ENCODE peak calls at places on chromosome 16, in four cellular contexts. B, U, E and L are unnamed samples.
A peak's percentile ranks its signal among the peaks of the same experiment; 100 is the strongest.

GRCh38 chr16:67538666-67539101 is 10.1 kb downstream of the RIPOR1 start:
- DNase-seq in E (no peak), U (peak; percentile 90), B (no peak), L (no peak)

GRCh38 chr16:12500771-12501170 is 302.9 kb downstream of the CPPED1 start:
- DNase-seq in U (no peak), B (no peak), E (peak; percentile 43), L (no peak)

GRCh38 chr16:5033256-5034166 is at the start of gene NAGPA:
- DNase-seq in U (peak; percentile 88), B (peak; percentile 89), E (peak; percentile 93), L (peak; percentile 79)

GRCh38 chr16:66728117-66728787 is 23.2 kb downstream of the DYNC1LI2 start:
- DNase-seq in B (peak; percentile 50), U (peak; percentile 80), E (peak; percentile 78), L (no peak)

GRCh38 chr16:81816793-81817210 is 37.7 kb downstream of the PLCG2 start:
- DNase-seq in B (no peak), E (no peak), U (no peak), L (no peak)

GRCh38 chr16:49622421-49623402 is 233.2 kb downstream of the ZNF423 start:
- DNase-seq in B (peak; percentile 7), U (no peak), E (no peak), L (no peak)

GRCh38 chr16:55539488-55539887 is 27.0 kb upstream of the CAPNS2 start:
- DNase-seq in B (no peak), U (peak; percentile 20), E (no peak), L (no peak)

GRCh38 chr16:86573646-86574508 is 4.5 kb upstream of the FOXL1 start:
- DNase-seq in U (no peak), E (no peak), B (no peak), L (no peak)

GRCh38 chr16:67100569-67101300 is 9.0 kb upstream of the PHAF1 start:
- DNase-seq in U (peak; percentile 53), B (no peak), E (peak; percentile 30), L (no peak)

GRCh38 chr16:66923247-66923851 is 2.0 kb downstream of the RRAD start:
- DNase-seq in B (peak; percentile 67), U (peak; percentile 83), E (no peak), L (no peak)

GRCh38 chr16:79283578-79283977 is 317.0 kb downstream of the MAF start:
- DNase-seq in U (no peak), E (no peak), B (no peak), L (no peak)

GRCh38 chr16:4194661-4195060 is 47.2 kb downstream of the SRL start:
- DNase-seq in U (no peak), B (no peak), E (no peak), L (no peak)

GRCh38 chr16:66695474-66695934 is 1.0 kb downstream of the CMTM4 start:
- DNase-seq in U (no peak), B (no peak), E (no peak), L (no peak)

GRCh38 chr16:67252806-67253497 is 4.2 kb downstream of the SLC9A5 start:
- DNase-seq in E (no peak), B (no peak), U (no peak), L (no peak)

GRCh38 chr16:1288813-1289479 is 20.5 kb upstream of the UBE2I start:
- DNase-seq in E (peak; percentile 43), U (no peak), B (no peak), L (no peak)

GRCh38 chr16:51636913-51637743 is 486.1 kb upstream of the SALL1 start:
- DNase-seq in E (no peak), U (peak; percentile 10), B (no peak), L (peak; percentile 91)

GRCh38 chr16:85641776-85642176 is 28.7 kb downstream of the GSE1 start:
- DNase-seq in E (no peak), U (peak; percentile 11), B (peak; percentile 81), L (no peak)

GRCh38 chr16:20372696-20373095 is 20.2 kb upstream of the UMOD start:
- DNase-seq in B (no peak), U (no peak), E (no peak), L (no peak)

GRCh38 chr16:2019500-2019899 is at the start of gene NPW:
- DNase-seq in E (no peak), B (no peak), U (no peak), L (no peak)

GRCh38 chr16:48284772-48285409 is 37.6 kb upstream of the ABCC11 start:
- DNase-seq in E (no peak), B (no peak), U (no peak), L (no peak)
- H3K36me3 ChIP-seq in E (peaks cover 6% of the 10 kb centered on the region), B (no peaks in the 10 kb centered on the region), U (peaks cover 9% of the 10 kb centered on the region), L (peaks cover 26% of the 10 kb centered on the region)

GRCh38 chr16:56628486-56629035 is 3.0 kb downstream of the MT1E start:
- DNase-seq in E (no peak), B (no peak), U (no peak), L (no peak)
- H3K36me3 ChIP-seq in E (no peaks in the 10 kb centered on the region), B (no peaks in the 10 kb centered on the region), U (no peaks in the 10 kb centered on the region), L (peaks cover 10% of the 10 kb centered on the region)

DNA sequence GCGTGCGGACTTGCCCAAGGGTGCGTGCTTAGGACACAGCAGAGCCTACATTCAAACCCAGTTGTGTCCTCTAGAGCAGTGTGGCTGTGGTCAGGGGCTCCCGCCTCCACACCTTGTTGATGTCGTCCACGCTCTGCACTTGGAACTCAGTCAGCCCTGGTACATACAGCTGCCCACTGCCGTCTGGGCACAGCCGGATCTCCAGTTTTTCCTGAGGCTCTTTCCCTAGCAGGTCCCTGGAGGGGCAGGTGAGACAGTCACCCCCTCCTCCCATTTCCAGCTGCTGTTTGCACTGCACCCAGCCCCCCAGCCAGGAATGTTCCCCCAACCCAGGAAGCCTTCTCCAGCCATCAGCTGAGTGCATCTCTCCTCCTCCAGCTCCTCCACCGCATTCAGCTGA is 25.7 kb downstream of the KATNB1 start:
- DNase-seq in U (no peak), E (no peak), B (no peak), L (no peak)
- H3K36me3 ChIP-seq in U (no peaks in the 10 kb centered on the region), E (no peaks in the 10 kb centered on the region), B (no peaks in the 10 kb centered on the region), L (peaks cover 81% of the 10 kb centered on the region)

GRCh38 chr16:27538508-27538907 is 11.2 kb downstream of the GTF3C1 start:
- DNase-seq in U (peak; percentile 59), B (no peak), E (no peak), L (no peak)
- H3K36me3 ChIP-seq in U (peaks cover 78% of the 10 kb centered on the region), B (no peaks in the 10 kb centered on the region), E (no peaks in the 10 kb centered on the region), L (peaks cover 100% of the 10 kb centered on the region)

GRCh38 chr16:83959621-83960434 is 6.8 kb downstream of the OSGIN1 start:
- DNase-seq in U (peak; percentile 30), B (no peak), E (no peak), L (no peak)
- H3K36me3 ChIP-seq in U (no peaks in the 10 kb centered on the region), B (no peaks in the 10 kb centered on the region), E (no peaks in the 10 kb centered on the region), L (peaks cover 8% of the 10 kb centered on the region)

DNA sequence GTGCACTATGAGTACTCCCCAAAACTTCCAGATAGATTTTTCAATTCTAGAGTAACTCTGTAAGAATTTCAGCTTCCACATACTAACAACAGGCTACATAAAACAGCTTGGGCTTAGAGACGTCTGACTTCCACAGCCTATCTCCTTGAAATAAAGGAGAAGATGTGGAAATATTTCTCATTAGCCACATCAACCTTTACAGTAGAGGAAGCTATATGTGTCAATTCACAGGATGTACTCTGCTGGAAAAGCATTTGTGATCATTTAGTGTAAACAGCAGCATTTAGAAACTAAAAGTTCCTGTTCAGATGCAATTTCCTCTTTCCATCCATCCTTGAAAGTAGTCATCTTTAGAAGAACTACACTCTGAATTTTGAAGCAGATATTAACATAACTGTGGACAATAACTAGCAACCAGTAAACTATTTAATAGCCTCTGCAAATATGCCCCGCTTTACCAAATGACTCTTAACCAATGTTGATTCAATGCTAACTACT is 46.2 kb downstream of the XPO6 start:
- DNase-seq in E (no peak), B (no peak), U (no peak), L (no peak)
- H3K36me3 ChIP-seq in E (no peaks in the 10 kb centered on the region), B (no peaks in the 10 kb centered on the region), U (peaks cover 31% of the 10 kb centered on the region), L (peaks cover 73% of the 10 kb centered on the region)

GRCh38 chr16:6265956-6266355 is 1066.7 kb upstream of the RBFOX1 start:
- DNase-seq in B (no peak), U (no peak), E (no peak), L (no peak)

GRCh38 chr16:6266703-6267102 is 1065.9 kb upstream of the RBFOX1 start:
- DNase-seq in B (no peak), E (no peak), U (no peak), L (no peak)

DNA sequence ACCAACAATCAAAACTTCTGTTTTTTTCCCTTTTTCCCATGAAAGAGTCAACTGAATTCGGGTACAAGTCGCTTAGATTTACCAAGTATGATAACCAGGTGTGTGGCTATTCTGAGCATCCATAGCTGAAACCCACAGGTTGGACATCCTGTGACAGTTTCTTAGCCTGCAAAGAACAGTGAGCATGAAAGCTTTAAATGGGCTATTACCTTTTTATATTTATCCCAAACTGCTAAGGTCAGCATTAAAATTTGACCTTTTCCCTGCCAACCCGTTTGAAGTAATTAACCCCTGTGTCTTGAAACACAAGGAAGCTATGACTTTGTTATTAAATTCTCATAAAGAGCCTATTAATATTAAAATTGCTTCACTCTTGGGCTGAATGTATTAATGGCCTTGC is 1065.0 kb upstream of the RBFOX1 start:
- DNase-seq in U (no peak), E (no peak), B (no peak), L (no peak)
- H3K36me3 ChIP-seq in U (no peaks in the 10 kb centered on the region), E (no peaks in the 10 kb centered on the region), B (no peaks in the 10 kb centered on the region), L (no peaks in the 10 kb centered on the region)